ENCODE peak calls at places on chromosomes 3 and 15, in six cellular contexts. J, Y, I, N, B and K are unnamed samples.
A peak's percentile ranks its signal among the peaks of the same experiment; 100 is the strongest.

GRCh38 chr3:23740517-23741402 is 65.0 kb upstream of the UBE2E1 start:
- DNase-seq in J (peak; percentile 76), Y (no peak), I (peak; percentile 57), N (no peak), B (no peak), K (peak; percentile 64)

GRCh38 chr3:41932511-41932910 is 29.4 kb downstream of the ULK4 start:
- DNase-seq in J (no peak), Y (no peak), I (no peak), N (no peak), B (no peak), K (no peak)

GRCh38 chr3:126986001-126986400 is 3.1 kb downstream of the PLXNA1 start:
- DNase-seq in J (no peak), Y (no peak), I (no peak), N (no peak), B (no peak), K (peak; percentile 29)

GRCh38 chr15:63606333-63606732 is 9.1 kb downstream of the FBXL22 start:
- DNase-seq in J (no peak), Y (no peak), I (no peak), N (no peak), B (no peak), K (no peak)

GRCh38 chr15:37037256-37037655 is 63.1 kb downstream of the MEIS2 start:
- DNase-seq in J (no peak), Y (no peak), I (no peak), N (no peak), B (no peak), K (no peak)

GRCh38 chr3:30146978-30147377 is 459.4 kb upstream of the TGFBR2 start:
- DNase-seq in J (no peak), Y (no peak), I (no peak), N (peak; percentile 35), B (no peak), K (no peak)

GRCh38 chr3:33218072-33218445 is 551 bp downstream of the SUSD5 start:
- DNase-seq in J (no peak), Y (no peak), I (no peak), N (peak; percentile 27), B (no peak), K (no peak)

GRCh38 chr15:36590838-36591237 is 11.4 kb downstream of the CDIN1 start:
- DNase-seq in J (no peak), Y (no peak), I (no peak), N (no peak), B (peak; percentile 65), K (no peak)

GRCh38 chr3:3134750-3135448 is 8.2 kb downstream of the TRNT1 start:
- DNase-seq in J (no peak), Y (no peak), I (no peak), N (no peak), B (no peak), K (no peak)

GRCh38 chr3:168162172-168162571 is 66.4 kb upstream of the GOLIM4 start:
- DNase-seq in J (no peak), Y (no peak), I (no peak), N (no peak), B (no peak), K (no peak)

GRCh38 chr3:124780767-124781485 is 50.7 kb downstream of the UMPS start:
- DNase-seq in J (peak; percentile 40), Y (peak; percentile 20), I (peak; percentile 95), N (peak; percentile 69), B (no peak), K (no peak)

GRCh38 chr3:184593923-184594303 is 32.3 kb downstream of the EPHB3 start:
- DNase-seq in J (no peak), Y (no peak), I (no peak), N (no peak), B (no peak), K (no peak)

GRCh38 chr3:43581343-43581742 is 40.5 kb downstream of the ANO10 start:
- DNase-seq in J (no peak), Y (no peak), I (no peak), N (no peak), B (no peak), K (no peak)

GRCh38 chr3:119294402-119294888 is 262 bp downstream of the ARHGAP31 start:
- DNase-seq in J (peak; percentile 64), Y (no peak), I (peak; percentile 77), N (peak; percentile 51), B (no peak), K (peak; percentile 52)

GRCh38 chr3:177448987-177449975 is 252.0 kb upstream of the TBL1XR1 start:
- DNase-seq in J (no peak), Y (no peak), I (no peak), N (no peak), B (no peak), K (peak; percentile 65)

GRCh38 chr3:58874248-58874741 is 175.5 kb downstream of the CFAP20DC start:
- DNase-seq in J (no peak), Y (no peak), I (no peak), N (no peak), B (no peak), K (no peak)

GRCh38 chr3:123279121-123279520 is 77.4 kb downstream of the SEC22A start:
- DNase-seq in J (no peak), Y (no peak), I (no peak), N (no peak), B (no peak), K (no peak)

GRCh38 chr15:70092462-70092850 is 5.3 kb downstream of the TLE3 start:
- DNase-seq in J (no peak), Y (no peak), I (no peak), N (no peak), B (peak; percentile 69), K (no peak)

GRCh38 chr3:102714567-102714966 is 279.8 kb downstream of the ZPLD1 start:
- DNase-seq in J (no peak), Y (no peak), I (no peak), N (no peak), B (no peak), K (no peak)

GRCh38 chr15:90952901-90953677 is 1.6 kb upstream of the RCCD1 start:
- DNase-seq in J (no peak), Y (no peak), I (no peak), N (no peak), B (no peak), K (no peak)

GRCh38 chr3:123586131-123586530 is 1.3 kb upstream of the HACD2 start:
- DNase-seq in J (peak; percentile 75), Y (peak; percentile 76), I (no peak), N (peak; percentile 81), B (no peak), K (peak; percentile 69)

DNA sequence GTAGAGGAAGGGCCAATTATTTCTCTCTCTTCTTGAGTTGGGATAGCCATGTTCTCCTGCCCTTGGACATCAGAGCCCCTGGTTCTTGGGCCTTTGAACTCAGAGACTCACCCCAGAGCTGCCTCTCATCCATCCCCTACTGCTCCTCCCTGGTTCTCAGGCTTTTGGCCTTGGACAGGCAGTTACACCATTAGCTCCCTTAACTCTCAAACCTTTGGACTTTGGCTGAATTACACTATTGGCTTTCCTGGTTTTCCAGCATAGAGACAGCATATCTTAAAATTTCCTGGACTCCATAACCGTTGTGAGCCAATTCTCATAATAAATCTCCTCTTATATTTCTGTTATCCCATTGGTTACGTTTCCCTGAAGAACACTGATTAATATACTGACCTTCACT is 63.7 kb upstream of the CHL1 start:
- DNase-seq in J (no peak), Y (no peak), I (no peak), N (no peak), B (no peak), K (peak; percentile 29)
- H3K9me3 ChIP-seq in J (no peaks in the 10 kb centered on the region), Y (no peaks in the 10 kb centered on the region), I (no peaks in the 10 kb centered on the region), N (no peaks in the 10 kb centered on the region), B (no peaks in the 10 kb centered on the region), K (no peaks in the 10 kb centered on the region)

GRCh38 chr3:71025516-71025915 is 558.0 kb downstream of the FOXP1 start:
- DNase-seq in J (no peak), Y (no peak), I (no peak), N (no peak), B (no peak), K (no peak)
- H3K4me3 ChIP-seq in J (no peak overlapping the region), Y (no peak overlapping the region), I (no peak overlapping the region), N (no peak overlapping the region), B (no peak overlapping the region), K (no peak overlapping the region)

DNA sequence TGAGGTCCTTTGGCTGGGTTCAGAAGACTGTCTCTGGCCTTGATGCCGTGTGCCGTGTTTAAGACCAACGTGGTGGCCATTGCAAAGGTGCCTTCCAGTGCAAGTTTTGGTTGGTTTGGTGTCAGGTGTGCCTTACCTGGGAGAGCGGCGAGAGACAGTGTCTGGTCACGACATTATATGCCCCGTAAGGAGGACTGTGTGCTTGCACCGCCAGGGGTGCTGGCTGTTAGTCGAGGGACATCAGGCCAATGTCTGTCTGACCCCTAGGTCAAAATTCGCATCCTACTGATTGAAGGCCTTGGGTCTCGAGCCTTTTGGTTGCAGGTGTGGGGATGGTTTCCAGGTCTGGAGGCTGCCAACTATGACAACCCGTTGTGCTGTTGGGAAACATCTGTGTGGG is 111.9 kb downstream of the SNRPN start:
- DNase-seq in J (no peak), Y (no peak), I (no peak), N (no peak), B (no peak), K (no peak)
- H3K9me3 ChIP-seq in J (peaks cover 36% of the 10 kb centered on the region), Y (peaks cover 100% of the 10 kb centered on the region), I (peaks cover 89% of the 10 kb centered on the region), N (peaks cover 27% of the 10 kb centered on the region), B (peaks cover 100% of the 10 kb centered on the region), K (peaks cover 42% of the 10 kb centered on the region)

DNA sequence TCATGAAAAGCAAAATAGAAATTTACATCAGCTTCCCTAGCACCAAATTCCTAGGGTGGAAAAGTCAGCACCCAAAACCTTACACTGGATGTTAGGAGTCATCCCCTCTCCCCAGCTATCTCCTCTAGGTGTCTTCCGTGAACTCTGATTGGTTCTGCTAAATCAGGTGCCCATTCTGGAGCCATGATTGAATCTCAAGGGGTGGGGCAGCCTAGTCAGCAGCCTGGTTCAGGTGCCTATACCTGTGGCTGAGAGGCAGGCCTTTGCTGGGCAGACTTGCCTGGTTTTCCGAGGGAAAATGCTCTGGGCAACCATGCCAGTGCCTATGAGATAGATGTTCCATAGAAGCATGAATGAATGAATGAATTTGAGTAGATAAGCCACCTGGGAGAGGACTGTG is 336.7 kb downstream of the LRTM1 start:
- DNase-seq in J (no peak), Y (no peak), I (no peak), N (no peak), B (no peak), K (no peak)
- H3K4me3 ChIP-seq in J (no peak overlapping the region), Y (no peak overlapping the region), I (no peak overlapping the region), N (no peak overlapping the region), B (no peak overlapping the region), K (no peak overlapping the region)